ENCODE peak calls at places on chromosomes 4 and X, in five cellular contexts. One of them, this sample, is unnamed.

GRCh38 chr4:23876418-23877089 is 13.3 kb downstream of the PPARGC1A start:
- DNase-seq in adrenal gland: no peak
- DNase-seq in mammary epithelial cell: no peak
- DNase-seq in left ventricle myocardium inferior: no peak
- DNase-seq in endothelial cell of umbilical vein: no peak
- DNase-seq in this sample: no peak

GRCh38 chrX:47608130-47608810 is 11.4 kb downstream of the SYN1 start:
- DNase-seq in adrenal gland: peak; percentile 11
- DNase-seq in mammary epithelial cell: no peak
- DNase-seq in left ventricle myocardium inferior: no peak
- DNase-seq in endothelial cell of umbilical vein: no peak
- DNase-seq in this sample: no peak

GRCh38 chr4:95289028-95289634 is 259.6 kb downstream of the UNC5C start:
- DNase-seq in adrenal gland: no peak
- DNase-seq in mammary epithelial cell: peak; percentile 72
- DNase-seq in left ventricle myocardium inferior: no peak
- DNase-seq in endothelial cell of umbilical vein: peak; percentile 92
- DNase-seq in this sample: no peak

GRCh38 chr4:15742637-15743036 is 35.5 kb upstream of the CD38 start:
- DNase-seq in adrenal gland: no peak
- DNase-seq in mammary epithelial cell: no peak
- DNase-seq in left ventricle myocardium inferior: no peak
- DNase-seq in endothelial cell of umbilical vein: no peak
- DNase-seq in this sample: no peak

GRCh38 chr4:114386637-114387233 is 211.9 kb upstream of the UGT8 start:
- DNase-seq in adrenal gland: no peak
- DNase-seq in mammary epithelial cell: no peak
- DNase-seq in left ventricle myocardium inferior: no peak
- DNase-seq in endothelial cell of umbilical vein: peak; percentile 59
- DNase-seq in this sample: no peak

GRCh38 chrX:99722094-99722493 is 688.0 kb downstream of the PCDH19 start:
- DNase-seq in adrenal gland: no peak
- DNase-seq in mammary epithelial cell: no peak
- DNase-seq in left ventricle myocardium inferior: no peak
- DNase-seq in endothelial cell of umbilical vein: no peak
- DNase-seq in this sample: no peak

GRCh38 chrX:148504412-148504950 is 4.1 kb downstream of the AFF2 start:
- DNase-seq in adrenal gland: no peak
- DNase-seq in mammary epithelial cell: no peak
- DNase-seq in left ventricle myocardium inferior: no peak
- DNase-seq in endothelial cell of umbilical vein: no peak
- DNase-seq in this sample: no peak

GRCh38 chr4:56267558-56267957 is 119.7 kb downstream of the AASDH start:
- DNase-seq in adrenal gland: no peak
- DNase-seq in mammary epithelial cell: no peak
- DNase-seq in left ventricle myocardium inferior: no peak
- DNase-seq in endothelial cell of umbilical vein: no peak
- DNase-seq in this sample: no peak

GRCh38 chr4:123600921-123601904 is 204.6 kb downstream of the SPRY1 start:
- DNase-seq in adrenal gland: no peak
- DNase-seq in mammary epithelial cell: no peak
- DNase-seq in left ventricle myocardium inferior: no peak
- DNase-seq in endothelial cell of umbilical vein: no peak
- DNase-seq in this sample: no peak

GRCh38 chr4:176726803-176727202 is 65.9 kb downstream of the VEGFC start:
- DNase-seq in adrenal gland: no peak
- DNase-seq in mammary epithelial cell: no peak
- DNase-seq in left ventricle myocardium inferior: no peak
- DNase-seq in endothelial cell of umbilical vein: no peak
- DNase-seq in this sample: no peak

GRCh38 chrX:119887721-119888425 is 7.8 kb upstream of the AKAP14 start:
- DNase-seq in adrenal gland: peak; percentile 33
- DNase-seq in mammary epithelial cell: no peak
- DNase-seq in left ventricle myocardium inferior: peak; percentile 62
- DNase-seq in endothelial cell of umbilical vein: peak; percentile 57
- DNase-seq in this sample: peak; percentile 80

GRCh38 chr4:185110375-185110823 is 32.7 kb upstream of the SLC25A4 start:
- DNase-seq in adrenal gland: no peak
- DNase-seq in mammary epithelial cell: no peak
- DNase-seq in left ventricle myocardium inferior: no peak
- DNase-seq in endothelial cell of umbilical vein: no peak
- DNase-seq in this sample: no peak

GRCh38 chrX:47743504-47743903 is 84.5 kb upstream of the UXT start:
- DNase-seq in adrenal gland: no peak
- DNase-seq in mammary epithelial cell: peak; percentile 12
- DNase-seq in left ventricle myocardium inferior: no peak
- DNase-seq in endothelial cell of umbilical vein: no peak
- DNase-seq in this sample: no peak

GRCh38 chrX:39324233-39324632 is 523.0 kb downstream of the MID1IP1 start:
- DNase-seq in adrenal gland: no peak
- DNase-seq in mammary epithelial cell: no peak
- DNase-seq in left ventricle myocardium inferior: no peak
- DNase-seq in endothelial cell of umbilical vein: peak; percentile 9
- DNase-seq in this sample: no peak

GRCh38 chr4:61605971-61606370 is 405.8 kb downstream of the ADGRL3 start:
- DNase-seq in adrenal gland: no peak
- DNase-seq in mammary epithelial cell: no peak
- DNase-seq in left ventricle myocardium inferior: no peak
- DNase-seq in endothelial cell of umbilical vein: no peak
- DNase-seq in this sample: no peak
- H3K27ac ChIP-seq in adrenal gland: no peak overlapping the region
- H3K27ac ChIP-seq in mammary epithelial cell: no peak overlapping the region
- H3K27ac ChIP-seq in left ventricle myocardium inferior: no peak overlapping the region
- H3K27ac ChIP-seq in endothelial cell of umbilical vein: no peak overlapping the region
- H3K27ac ChIP-seq in this sample: no peak overlapping the region

DNA sequence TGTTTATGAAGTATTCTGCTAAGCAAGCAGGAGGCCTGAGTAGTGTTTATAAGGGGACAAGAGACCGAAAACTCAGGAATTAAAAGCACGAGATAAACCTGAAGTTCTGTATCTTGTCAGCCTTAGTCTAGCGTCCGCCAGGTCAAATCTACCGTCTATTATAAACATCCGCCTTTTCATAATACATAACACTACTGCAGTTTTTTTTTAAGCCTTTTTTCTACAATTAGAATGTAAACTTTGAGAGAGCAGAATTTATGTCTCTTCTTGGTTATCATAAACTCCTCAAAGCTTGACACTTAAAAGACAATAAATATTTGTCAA is 117.3 kb downstream of the CHRNA9 start:
- DNase-seq in adrenal gland: no peak
- DNase-seq in mammary epithelial cell: no peak
- DNase-seq in left ventricle myocardium inferior: no peak
- DNase-seq in endothelial cell of umbilical vein: no peak
- DNase-seq in this sample: no peak
- H3K4me3 ChIP-seq in adrenal gland: no peak overlapping the region
- H3K4me3 ChIP-seq in mammary epithelial cell: no peak overlapping the region
- H3K4me3 ChIP-seq in left ventricle myocardium inferior: no peak overlapping the region
- H3K4me3 ChIP-seq in endothelial cell of umbilical vein: no peak overlapping the region
- H3K4me3 ChIP-seq in this sample: no peak overlapping the region

DNA sequence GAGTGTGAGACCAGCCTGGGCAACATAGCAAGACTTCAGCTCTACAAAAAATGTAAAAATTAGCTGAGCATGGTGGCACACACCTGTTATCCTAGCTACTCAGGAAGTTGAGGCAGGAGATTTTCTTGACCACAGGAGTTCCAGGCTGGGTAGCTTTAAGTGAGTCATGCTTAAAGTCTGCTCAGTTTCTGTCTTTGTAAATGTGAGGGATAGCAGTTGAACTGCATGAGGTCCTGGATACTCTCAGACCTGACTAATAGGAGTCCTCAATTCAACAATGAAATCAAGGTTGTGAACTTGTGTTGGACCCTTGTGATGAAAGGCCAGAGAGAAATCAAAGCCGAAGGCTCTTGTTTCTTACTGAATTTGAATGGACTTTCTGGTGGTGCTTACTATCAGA is 45.2 kb downstream of the STARD8 start:
- DNase-seq in adrenal gland: no peak
- DNase-seq in mammary epithelial cell: peak; percentile 33
- DNase-seq in left ventricle myocardium inferior: no peak
- DNase-seq in endothelial cell of umbilical vein: no peak
- DNase-seq in this sample: no peak
- H3K36me3 ChIP-seq in adrenal gland: no peaks in the 10 kb centered on the region
- H3K36me3 ChIP-seq in mammary epithelial cell: no peaks in the 10 kb centered on the region
- H3K36me3 ChIP-seq in left ventricle myocardium inferior: no peaks in the 10 kb centered on the region
- H3K36me3 ChIP-seq in endothelial cell of umbilical vein: no peaks in the 10 kb centered on the region
- H3K36me3 ChIP-seq in this sample: no peaks in the 10 kb centered on the region

DNA sequence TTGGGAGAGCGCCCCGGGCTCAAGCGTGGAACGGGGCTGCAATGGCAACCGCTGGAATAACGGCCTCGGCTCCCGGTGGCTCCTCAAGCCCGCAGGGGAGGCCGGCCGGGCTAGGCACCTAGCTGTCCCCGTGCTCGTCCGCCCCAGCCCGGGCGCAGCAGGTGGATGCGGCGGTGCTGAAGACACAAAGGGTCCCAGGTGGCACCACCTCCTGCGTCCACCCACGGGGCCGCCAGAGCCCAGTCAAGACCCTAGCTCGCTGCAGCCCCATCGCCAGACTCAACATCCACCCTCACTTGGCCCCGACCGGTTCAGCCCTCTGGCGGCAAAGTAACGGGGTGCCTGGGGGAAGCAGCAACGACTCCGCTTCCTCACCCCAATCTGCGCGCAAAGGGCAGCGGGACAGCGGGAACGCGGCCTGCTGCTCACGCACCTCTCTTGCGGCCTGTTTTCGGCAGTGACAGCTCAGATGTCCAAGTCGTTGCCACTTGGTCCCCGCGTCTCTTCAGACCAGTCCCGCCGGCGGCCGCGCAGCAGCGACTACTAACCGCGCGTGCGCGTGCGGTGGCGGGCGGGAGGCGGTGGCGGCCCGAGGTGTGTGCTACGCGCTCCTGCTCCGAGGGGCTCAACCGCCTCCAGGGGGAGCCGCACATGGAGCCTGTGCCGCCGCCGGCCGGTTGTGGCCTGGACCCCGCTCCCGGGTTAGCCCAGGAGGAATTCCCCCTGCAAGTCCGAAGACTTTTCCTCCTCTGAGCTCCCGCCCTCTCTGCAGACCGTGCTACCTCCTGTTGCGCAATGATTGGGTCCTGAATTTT is at the start of gene CLGN:
- DNase-seq in adrenal gland: peak; percentile 59
- DNase-seq in mammary epithelial cell: peak; percentile 20
- DNase-seq in left ventricle myocardium inferior: peak; percentile 77
- DNase-seq in endothelial cell of umbilical vein: peak; percentile 78
- DNase-seq in this sample: peak; percentile 88
- H3K27ac ChIP-seq in adrenal gland: no peak within 1 kb of the TSS
- H3K27ac ChIP-seq in mammary epithelial cell: no peak within 1 kb of the TSS
- H3K27ac ChIP-seq in left ventricle myocardium inferior: peak within 1 kb of the TSS; percentile 89
- H3K27ac ChIP-seq in endothelial cell of umbilical vein: no peak within 1 kb of the TSS
- H3K27ac ChIP-seq in this sample: no peak within 1 kb of the TSS

DNA sequence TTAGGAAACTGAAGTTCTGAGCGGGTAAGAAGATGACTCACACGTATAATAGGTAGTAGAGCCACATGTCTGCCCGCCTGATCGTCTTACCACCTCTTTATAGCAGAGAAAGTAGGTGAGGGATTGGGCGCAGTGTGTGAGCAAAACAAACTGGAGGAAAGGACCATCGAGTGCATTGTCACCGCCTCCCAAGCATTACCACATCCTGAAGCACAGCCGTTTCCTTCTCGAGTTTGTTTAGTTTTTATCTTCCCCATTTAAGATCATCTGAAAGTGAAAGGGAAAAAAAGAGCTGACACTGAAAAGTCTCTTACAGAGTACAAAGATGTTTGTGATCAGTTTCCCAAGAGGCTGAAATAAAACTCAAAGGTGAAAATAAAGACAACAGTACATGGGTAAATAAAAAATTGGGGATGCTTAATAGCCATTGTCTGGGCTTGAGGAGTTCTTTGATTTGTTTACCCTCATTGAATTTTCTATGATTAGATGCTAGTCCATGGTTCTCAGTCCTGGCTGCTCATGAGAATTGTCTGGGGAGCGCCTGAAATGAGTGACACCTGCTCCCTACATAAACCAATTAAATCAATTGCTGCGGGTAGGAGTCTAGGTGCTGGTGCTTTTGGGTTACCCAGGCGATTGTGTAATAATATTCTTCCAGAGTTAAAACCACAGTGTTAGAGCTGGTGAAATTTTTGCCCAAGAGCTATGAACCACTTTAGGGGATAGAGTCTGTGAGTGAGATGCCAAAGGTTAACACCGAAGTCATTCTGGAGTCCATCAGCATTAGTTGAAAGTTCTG is 15.0 kb downstream of the PDK3 start:
- DNase-seq in adrenal gland: no peak
- DNase-seq in mammary epithelial cell: no peak
- DNase-seq in left ventricle myocardium inferior: no peak
- DNase-seq in endothelial cell of umbilical vein: peak; percentile 4
- DNase-seq in this sample: no peak
- H3K4me3 ChIP-seq in adrenal gland: no peak overlapping the region
- H3K4me3 ChIP-seq in mammary epithelial cell: no peak overlapping the region
- H3K4me3 ChIP-seq in left ventricle myocardium inferior: no peak overlapping the region
- H3K4me3 ChIP-seq in endothelial cell of umbilical vein: no peak overlapping the region
- H3K4me3 ChIP-seq in this sample: no peak overlapping the region

GRCh38 chr4:48553720-48554119 is 63.7 kb downstream of the ZAR1 start:
- DNase-seq in adrenal gland: no peak
- DNase-seq in mammary epithelial cell: no peak
- DNase-seq in left ventricle myocardium inferior: no peak
- DNase-seq in endothelial cell of umbilical vein: no peak
- DNase-seq in this sample: no peak
- H3K36me3 ChIP-seq in adrenal gland: peaks cover 54% of the 10 kb centered on the region
- H3K36me3 ChIP-seq in mammary epithelial cell: peaks cover 22% of the 10 kb centered on the region
- H3K36me3 ChIP-seq in left ventricle myocardium inferior: peaks cover 100% of the 10 kb centered on the region
- H3K36me3 ChIP-seq in endothelial cell of umbilical vein: peaks cover 19% of the 10 kb centered on the region
- H3K36me3 ChIP-seq in this sample: peaks cover 10% of the 10 kb centered on the region

GRCh38 chr4:189035091-189035490 is 895.9 kb downstream of the TRIML1 start:
- DNase-seq in adrenal gland: no peak
- DNase-seq in mammary epithelial cell: no peak
- DNase-seq in left ventricle myocardium inferior: no peak
- DNase-seq in endothelial cell of umbilical vein: no peak
- DNase-seq in this sample: no peak

GRCh38 chr4:189029961-189030360 is 890.7 kb downstream of the TRIML1 start:
- DNase-seq in adrenal gland: no peak
- DNase-seq in mammary epithelial cell: no peak
- DNase-seq in left ventricle myocardium inferior: no peak
- DNase-seq in endothelial cell of umbilical vein: no peak
- DNase-seq in this sample: no peak

GRCh38 chr4:189035654-189036053 is 896.4 kb downstream of the TRIML1 start:
- DNase-seq in adrenal gland: no peak
- DNase-seq in mammary epithelial cell: no peak
- DNase-seq in left ventricle myocardium inferior: no peak
- DNase-seq in endothelial cell of umbilical vein: no peak
- DNase-seq in this sample: no peak

GRCh38 chr4:189033801-189034347 is 894.6 kb downstream of the TRIML1 start:
- DNase-seq in adrenal gland: no peak
- DNase-seq in mammary epithelial cell: no peak
- DNase-seq in left ventricle myocardium inferior: no peak
- DNase-seq in endothelial cell of umbilical vein: no peak
- DNase-seq in this sample: no peak

DNA sequence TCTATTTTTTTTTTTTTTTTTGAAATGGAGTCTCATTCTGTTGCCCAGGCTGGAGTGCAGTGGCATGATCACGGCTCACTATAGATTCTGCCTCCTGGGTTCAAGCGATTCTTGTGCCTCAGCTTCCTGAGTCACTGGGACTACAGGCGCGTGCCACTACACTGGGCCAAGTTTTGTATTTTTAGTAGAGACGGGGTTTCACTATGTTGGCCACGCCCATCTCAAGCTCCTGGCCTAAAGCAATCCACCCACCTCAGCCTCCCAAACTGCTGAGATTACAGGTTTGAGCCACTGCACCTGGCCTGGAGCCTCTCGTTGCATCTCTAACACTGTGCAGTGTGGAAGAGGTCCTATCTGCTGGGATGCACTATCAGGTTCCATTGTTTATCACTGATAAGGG is 893.7 kb downstream of the TRIML1 start:
- DNase-seq in adrenal gland: no peak
- DNase-seq in mammary epithelial cell: no peak
- DNase-seq in left ventricle myocardium inferior: no peak
- DNase-seq in endothelial cell of umbilical vein: no peak
- DNase-seq in this sample: no peak
- H3K27ac ChIP-seq in adrenal gland: no peak overlapping the region
- H3K27ac ChIP-seq in mammary epithelial cell: no peak overlapping the region
- H3K27ac ChIP-seq in left ventricle myocardium inferior: no peak overlapping the region
- H3K27ac ChIP-seq in endothelial cell of umbilical vein: no peak overlapping the region
- H3K27ac ChIP-seq in this sample: no peak overlapping the region

GRCh38 chrX:137427061-137427778 is 138.7 kb upstream of the ZIC3 start:
- DNase-seq in adrenal gland: no peak
- DNase-seq in mammary epithelial cell: no peak
- DNase-seq in left ventricle myocardium inferior: no peak
- DNase-seq in endothelial cell of umbilical vein: no peak
- DNase-seq in this sample: no peak
- H3K4me3 ChIP-seq in adrenal gland: no peak overlapping the region
- H3K4me3 ChIP-seq in mammary epithelial cell: peak overlapping the region; percentile 22
- H3K4me3 ChIP-seq in left ventricle myocardium inferior: peak overlapping the region; percentile 66
- H3K4me3 ChIP-seq in endothelial cell of umbilical vein: no peak overlapping the region
- H3K4me3 ChIP-seq in this sample: peak overlapping the region; percentile 6

This sample was measured in aorta.